ENCODE peak calls at places on chromosomes 5 and 9, in ten cellular contexts. N is B cell; G is ACHN; K is naive B cell; B is T-helper 2 cell; X is activated T-cell treated with anti-CD3 and anti-CD28 coated beads for 4 hours; A is COLO829; E is GM18507; U is iPS DF 6.9; R is stimulated activated CD4-positive, alpha-beta T cell treated with anti-CD3 and anti-CD28 coated beads, TNF-alpha, amount 100 ng/mL, for 1 hour. M is an unnamed sample.

GRCh38 chr9:121861501-121862180 is 210.2 kb downstream of the DAB2IP start:
- DNase-seq in N (no peak), G (peak), U (no peak), A (peak), E (no peak), X (no peak), K (no peak), B (no peak), R (no peak), M (peak)

GRCh38 chr9:98917691-98918487 is 25.8 kb upstream of the COL15A1 start:
- DNase-seq in R (no peak), G (no peak), N (no peak), X (no peak), E (no peak), U (no peak), K (no peak), B (no peak), A (no peak), M (no peak)

GRCh38 chr9:118767571-118767970 is 601.7 kb downstream of the BRINP1 start:
- DNase-seq in K (no peak), B (no peak), U (no peak), R (no peak), G (no peak), N (no peak), E (no peak), X (no peak), A (no peak), M (no peak)

GRCh38 chr9:88697764-88698436 is 162.9 kb downstream of the NXNL2 start:
- DNase-seq in E (no peak), G (no peak), U (no peak), A (no peak), B (no peak), X (no peak), K (no peak), R (no peak), N (no peak), M (no peak)

GRCh38 chr5:109281136-109281690 is 128.6 kb downstream of the PJA2 start:
- DNase-seq in K (no peak), A (no peak), G (no peak), E (no peak), N (no peak), X (no peak), R (no peak), B (no peak), U (no peak), M (no peak)

GRCh38 chr9:114309096-114309495 is 13.8 kb upstream of the ORM1 start:
- DNase-seq in K (no peak), E (no peak), X (no peak), B (no peak), N (no peak), U (no peak), R (no peak), A (no peak), G (no peak), M (no peak)

GRCh38 chr9:5025416-5025815 is 40.3 kb downstream of the JAK2 start:
- DNase-seq in G (no peak), N (no peak), X (no peak), U (no peak), K (no peak), R (no peak), E (no peak), A (no peak), B (no peak), M (no peak)

GRCh38 chr9:69432623-69433022 is 107.6 kb downstream of the ENTREP1 start:
- DNase-seq in B (no peak), E (no peak), A (no peak), R (no peak), N (no peak), K (no peak), G (no peak), X (no peak), U (no peak), M (no peak)

GRCh38 chr5:56973473-56973872 is 21.6 kb upstream of the MIER3 start:
- DNase-seq in U (no peak), B (no peak), K (no peak), X (no peak), G (no peak), E (no peak), R (no peak), N (no peak), A (no peak), M (no peak)

GRCh38 chr5:51096859-51097258 is 286.4 kb upstream of the ISL1 start:
- DNase-seq in B (no peak), U (no peak), G (no peak), A (no peak), E (no peak), K (no peak), X (no peak), R (no peak), N (no peak), M (no peak)